ENCODE peak calls at places on chromosomes 13 and 19, in six cellular contexts. J is LHCN-M2; E is memory B cell; F is left lung; G is right lobe of liver; Q is stimulated activated CD4-positive, alpha-beta T cell treated with anti-CD3 and anti-CD28 coated beads, Interleukin-2, amount 100 ng/mL, for 48 hours. L is an unnamed sample.
A peak's percentile ranks its signal among the peaks of the same experiment; 100 is the strongest.

GRCh38 chr13:46492946-46493345 is 60.0 kb upstream of the LRCH1 start:
- DNase-seq in J (peak; percentile 55), E (peak; percentile 31), F (no peak), G (no peak), Q (no peak), L (no peak)

GRCh38 chr13:78317030-78317429 is 286.3 kb downstream of the POU4F1 start:
- DNase-seq in J (peak; percentile 1), E (no peak), F (no peak), G (no peak), Q (no peak), L (no peak)

GRCh38 chr19:1237754-1238372 is at the start of gene CBARP:
- DNase-seq in J (no peak), E (no peak), F (no peak), G (no peak), Q (no peak), L (no peak)

GRCh38 chr19:8455018-8455417 is 10.2 kb downstream of the HNRNPM start:
- DNase-seq in J (no peak), E (no peak), F (no peak), G (no peak), Q (no peak), L (no peak)

GRCh38 chr19:58154287-58154678 is 3.7 kb upstream of the ZNF329 start:
- DNase-seq in J (peak; percentile 49), E (no peak), F (no peak), G (peak; percentile 75), Q (no peak), L (no peak)

GRCh38 chr19:54345938-54346386 is 7.0 kb upstream of the LILRA4 start:
- DNase-seq in J (no peak), E (no peak), F (no peak), G (no peak), Q (no peak), L (peak; percentile 84)

GRCh38 chr19:42540071-42540553 is 11.8 kb upstream of the CEACAM1 start:
- DNase-seq in J (peak; percentile 17), E (no peak), F (no peak), G (no peak), Q (no peak), L (no peak)

GRCh38 chr13:67438465-67438864 is 208.3 kb upstream of the PCDH9 start:
- DNase-seq in J (peak; percentile 38), E (no peak), F (no peak), G (no peak), Q (no peak), L (no peak)

GRCh38 chr19:14735915-14736314 is 42.4 kb downstream of the ADGRE2 start:
- DNase-seq in J (no peak), E (no peak), F (no peak), G (no peak), Q (no peak), L (no peak)

GRCh38 chr19:4369109-4369887 is 25.9 kb downstream of the MPND start:
- DNase-seq in J (no peak), E (peak; percentile 76), F (peak; percentile 92), G (no peak), Q (peak; percentile 58), L (peak; percentile 89)

GRCh38 chr19:1270168-1270853 is 1.2 kb downstream of the CIRBP start:
- DNase-seq in J (no peak), E (no peak), F (no peak), G (no peak), Q (no peak), L (no peak)

GRCh38 chr13:43755844-43756243 is 30.9 kb downstream of the ENOX1 start:
- DNase-seq in J (no peak), E (no peak), F (no peak), G (no peak), Q (no peak), L (no peak)